ENCODE peak calls at places on chromosomes 6 and 20, in ten cellular contexts. One of them, this sample, is unnamed.

GRCh38 chr20:10653593-10654288 is 20.1 kb downstream of the JAG1 start:
- DNase-seq in GF-D8: no peak
- DNase-seq in stimulated activated CD4-positive, alpha-beta T cell treated with anti-CD3 and anti-CD28 coated beads, Interleukin-2, amount 100 ng/mL, for 48 hours: no peak
- DNase-seq in DMS153: no peak
- DNase-seq in stimulated activated naive B cell treated with anti-CD40 and anti-IgM and Interleukin-4, amounts not matched to agents 10 μg/mL and 1 μg/mL and 100 μg/mL, for 72 hours: no peak
- DNase-seq in upper lobe of right lung: no peak
- DNase-seq in left cardiac atrium: peak
- DNase-seq in effector memory CD4-positive, alpha-beta T cell: no peak
- DNase-seq in AG08396: peak
- DNase-seq in stimulated activated CD8-positive, alpha-beta memory T cell treated with anti-CD3 and anti-CD28 coated beads, Interleukin-15, amount 100 ng/mL, for 4 hours: no peak
- DNase-seq in this sample: no peak

GRCh38 chr6:144294016-144294415 is 8.9 kb downstream of the UTRN start:
- DNase-seq in left cardiac atrium: no peak
- DNase-seq in upper lobe of right lung: no peak
- DNase-seq in DMS153: no peak
- DNase-seq in effector memory CD4-positive, alpha-beta T cell: no peak
- DNase-seq in stimulated activated CD4-positive, alpha-beta T cell treated with anti-CD3 and anti-CD28 coated beads, Interleukin-2, amount 100 ng/mL, for 48 hours: no peak
- DNase-seq in stimulated activated naive B cell treated with anti-CD40 and anti-IgM and Interleukin-4, amounts not matched to agents 10 μg/mL and 1 μg/mL and 100 μg/mL, for 72 hours: no peak
- DNase-seq in stimulated activated CD8-positive, alpha-beta memory T cell treated with anti-CD3 and anti-CD28 coated beads, Interleukin-15, amount 100 ng/mL, for 4 hours: no peak
- DNase-seq in GF-D8: no peak
- DNase-seq in AG08396: peak
- DNase-seq in this sample: no peak

GRCh38 chr6:4759997-4760396 is 16.2 kb upstream of the CDYL start:
- DNase-seq in stimulated activated CD8-positive, alpha-beta memory T cell treated with anti-CD3 and anti-CD28 coated beads, Interleukin-15, amount 100 ng/mL, for 4 hours: no peak
- DNase-seq in stimulated activated CD4-positive, alpha-beta T cell treated with anti-CD3 and anti-CD28 coated beads, Interleukin-2, amount 100 ng/mL, for 48 hours: no peak
- DNase-seq in AG08396: no peak
- DNase-seq in GF-D8: no peak
- DNase-seq in stimulated activated naive B cell treated with anti-CD40 and anti-IgM and Interleukin-4, amounts not matched to agents 10 μg/mL and 1 μg/mL and 100 μg/mL, for 72 hours: no peak
- DNase-seq in left cardiac atrium: no peak
- DNase-seq in effector memory CD4-positive, alpha-beta T cell: no peak
- DNase-seq in upper lobe of right lung: no peak
- DNase-seq in DMS153: no peak
- DNase-seq in this sample: no peak

GRCh38 chr20:9068232-9068781 is 580 bp upstream of the PLCB4 start:
- DNase-seq in stimulated activated naive B cell treated with anti-CD40 and anti-IgM and Interleukin-4, amounts not matched to agents 10 μg/mL and 1 μg/mL and 100 μg/mL, for 72 hours: no peak
- DNase-seq in GF-D8: no peak
- DNase-seq in effector memory CD4-positive, alpha-beta T cell: no peak
- DNase-seq in stimulated activated CD4-positive, alpha-beta T cell treated with anti-CD3 and anti-CD28 coated beads, Interleukin-2, amount 100 ng/mL, for 48 hours: no peak
- DNase-seq in AG08396: peak
- DNase-seq in DMS153: peak
- DNase-seq in left cardiac atrium: peak
- DNase-seq in stimulated activated CD8-positive, alpha-beta memory T cell treated with anti-CD3 and anti-CD28 coated beads, Interleukin-15, amount 100 ng/mL, for 4 hours: no peak
- DNase-seq in upper lobe of right lung: peak
- DNase-seq in this sample: no peak

GRCh38 chr20:11267131-11267761 is 593.4 kb upstream of the JAG1 start:
- DNase-seq in AG08396: peak
- DNase-seq in DMS153: peak
- DNase-seq in stimulated activated naive B cell treated with anti-CD40 and anti-IgM and Interleukin-4, amounts not matched to agents 10 μg/mL and 1 μg/mL and 100 μg/mL, for 72 hours: no peak
- DNase-seq in upper lobe of right lung: no peak
- DNase-seq in stimulated activated CD4-positive, alpha-beta T cell treated with anti-CD3 and anti-CD28 coated beads, Interleukin-2, amount 100 ng/mL, for 48 hours: no peak
- DNase-seq in stimulated activated CD8-positive, alpha-beta memory T cell treated with anti-CD3 and anti-CD28 coated beads, Interleukin-15, amount 100 ng/mL, for 4 hours: no peak
- DNase-seq in GF-D8: no peak
- DNase-seq in effector memory CD4-positive, alpha-beta T cell: no peak
- DNase-seq in left cardiac atrium: peak
- DNase-seq in this sample: no peak

GRCh38 chr6:131275273-131275672 is 140.0 kb downstream of the AKAP7 start:
- DNase-seq in stimulated activated CD4-positive, alpha-beta T cell treated with anti-CD3 and anti-CD28 coated beads, Interleukin-2, amount 100 ng/mL, for 48 hours: no peak
- DNase-seq in stimulated activated CD8-positive, alpha-beta memory T cell treated with anti-CD3 and anti-CD28 coated beads, Interleukin-15, amount 100 ng/mL, for 4 hours: no peak
- DNase-seq in GF-D8: no peak
- DNase-seq in upper lobe of right lung: no peak
- DNase-seq in effector memory CD4-positive, alpha-beta T cell: no peak
- DNase-seq in AG08396: no peak
- DNase-seq in left cardiac atrium: no peak
- DNase-seq in DMS153: no peak
- DNase-seq in stimulated activated naive B cell treated with anti-CD40 and anti-IgM and Interleukin-4, amounts not matched to agents 10 μg/mL and 1 μg/mL and 100 μg/mL, for 72 hours: no peak
- DNase-seq in this sample: no peak

GRCh38 chr6:3844097-3844463 is 5.1 kb upstream of the FAM50B start:
- DNase-seq in stimulated activated CD4-positive, alpha-beta T cell treated with anti-CD3 and anti-CD28 coated beads, Interleukin-2, amount 100 ng/mL, for 48 hours: no peak
- DNase-seq in DMS153: no peak
- DNase-seq in left cardiac atrium: no peak
- DNase-seq in upper lobe of right lung: no peak
- DNase-seq in stimulated activated CD8-positive, alpha-beta memory T cell treated with anti-CD3 and anti-CD28 coated beads, Interleukin-15, amount 100 ng/mL, for 4 hours: no peak
- DNase-seq in effector memory CD4-positive, alpha-beta T cell: no peak
- DNase-seq in AG08396: peak
- DNase-seq in stimulated activated naive B cell treated with anti-CD40 and anti-IgM and Interleukin-4, amounts not matched to agents 10 μg/mL and 1 μg/mL and 100 μg/mL, for 72 hours: no peak
- DNase-seq in GF-D8: no peak
- DNase-seq in this sample: no peak

GRCh38 chr6:46652232-46652602 is 401 bp downstream of the CYP39A1 start:
- DNase-seq in stimulated activated naive B cell treated with anti-CD40 and anti-IgM and Interleukin-4, amounts not matched to agents 10 μg/mL and 1 μg/mL and 100 μg/mL, for 72 hours: no peak
- DNase-seq in upper lobe of right lung: no peak
- DNase-seq in effector memory CD4-positive, alpha-beta T cell: no peak
- DNase-seq in DMS153: no peak
- DNase-seq in AG08396: no peak
- DNase-seq in stimulated activated CD4-positive, alpha-beta T cell treated with anti-CD3 and anti-CD28 coated beads, Interleukin-2, amount 100 ng/mL, for 48 hours: no peak
- DNase-seq in GF-D8: no peak
- DNase-seq in stimulated activated CD8-positive, alpha-beta memory T cell treated with anti-CD3 and anti-CD28 coated beads, Interleukin-15, amount 100 ng/mL, for 4 hours: no peak
- DNase-seq in left cardiac atrium: no peak
- DNase-seq in this sample: no peak

GRCh38 chr20:63472862-63473390 is 471 bp upstream of the KCNQ2 start:
- DNase-seq in upper lobe of right lung: no peak
- DNase-seq in stimulated activated naive B cell treated with anti-CD40 and anti-IgM and Interleukin-4, amounts not matched to agents 10 μg/mL and 1 μg/mL and 100 μg/mL, for 72 hours: no peak
- DNase-seq in GF-D8: no peak
- DNase-seq in stimulated activated CD8-positive, alpha-beta memory T cell treated with anti-CD3 and anti-CD28 coated beads, Interleukin-15, amount 100 ng/mL, for 4 hours: no peak
- DNase-seq in effector memory CD4-positive, alpha-beta T cell: no peak
- DNase-seq in DMS153: no peak
- DNase-seq in left cardiac atrium: no peak
- DNase-seq in stimulated activated CD4-positive, alpha-beta T cell treated with anti-CD3 and anti-CD28 coated beads, Interleukin-2, amount 100 ng/mL, for 48 hours: no peak
- DNase-seq in AG08396: no peak
- DNase-seq in this sample: no peak

GRCh38 chr6:157453978-157454377 is 73.0 kb downstream of the ZDHHC14 start:
- DNase-seq in stimulated activated CD4-positive, alpha-beta T cell treated with anti-CD3 and anti-CD28 coated beads, Interleukin-2, amount 100 ng/mL, for 48 hours: no peak
- DNase-seq in stimulated activated naive B cell treated with anti-CD40 and anti-IgM and Interleukin-4, amounts not matched to agents 10 μg/mL and 1 μg/mL and 100 μg/mL, for 72 hours: no peak
- DNase-seq in GF-D8: no peak
- DNase-seq in left cardiac atrium: no peak
- DNase-seq in stimulated activated CD8-positive, alpha-beta memory T cell treated with anti-CD3 and anti-CD28 coated beads, Interleukin-15, amount 100 ng/mL, for 4 hours: no peak
- DNase-seq in upper lobe of right lung: no peak
- DNase-seq in AG08396: no peak
- DNase-seq in DMS153: no peak
- DNase-seq in effector memory CD4-positive, alpha-beta T cell: no peak
- DNase-seq in this sample: no peak

GRCh38 chr6:85192186-85192585 is 257.7 kb upstream of the NT5E start:
- DNase-seq in left cardiac atrium: no peak
- DNase-seq in effector memory CD4-positive, alpha-beta T cell: no peak
- DNase-seq in AG08396: no peak
- DNase-seq in stimulated activated naive B cell treated with anti-CD40 and anti-IgM and Interleukin-4, amounts not matched to agents 10 μg/mL and 1 μg/mL and 100 μg/mL, for 72 hours: no peak
- DNase-seq in DMS153: no peak
- DNase-seq in upper lobe of right lung: no peak
- DNase-seq in stimulated activated CD8-positive, alpha-beta memory T cell treated with anti-CD3 and anti-CD28 coated beads, Interleukin-15, amount 100 ng/mL, for 4 hours: no peak
- DNase-seq in GF-D8: no peak
- DNase-seq in stimulated activated CD4-positive, alpha-beta T cell treated with anti-CD3 and anti-CD28 coated beads, Interleukin-2, amount 100 ng/mL, for 48 hours: no peak
- DNase-seq in this sample: no peak

GRCh38 chr6:68046302-68046701 is 588.8 kb upstream of the ADGRB3 start:
- DNase-seq in stimulated activated CD4-positive, alpha-beta T cell treated with anti-CD3 and anti-CD28 coated beads, Interleukin-2, amount 100 ng/mL, for 48 hours: no peak
- DNase-seq in AG08396: no peak
- DNase-seq in upper lobe of right lung: no peak
- DNase-seq in stimulated activated CD8-positive, alpha-beta memory T cell treated with anti-CD3 and anti-CD28 coated beads, Interleukin-15, amount 100 ng/mL, for 4 hours: no peak
- DNase-seq in DMS153: no peak
- DNase-seq in left cardiac atrium: no peak
- DNase-seq in GF-D8: no peak
- DNase-seq in effector memory CD4-positive, alpha-beta T cell: no peak
- DNase-seq in stimulated activated naive B cell treated with anti-CD40 and anti-IgM and Interleukin-4, amounts not matched to agents 10 μg/mL and 1 μg/mL and 100 μg/mL, for 72 hours: no peak
- DNase-seq in this sample: no peak

GRCh38 chr6:113936093-113936934 is 34.6 kb downstream of the HDAC2 start:
- DNase-seq in DMS153: peak
- DNase-seq in upper lobe of right lung: no peak
- DNase-seq in left cardiac atrium: no peak
- DNase-seq in AG08396: peak
- DNase-seq in effector memory CD4-positive, alpha-beta T cell: no peak
- DNase-seq in GF-D8: no peak
- DNase-seq in stimulated activated CD4-positive, alpha-beta T cell treated with anti-CD3 and anti-CD28 coated beads, Interleukin-2, amount 100 ng/mL, for 48 hours: no peak
- DNase-seq in stimulated activated naive B cell treated with anti-CD40 and anti-IgM and Interleukin-4, amounts not matched to agents 10 μg/mL and 1 μg/mL and 100 μg/mL, for 72 hours: no peak
- DNase-seq in stimulated activated CD8-positive, alpha-beta memory T cell treated with anti-CD3 and anti-CD28 coated beads, Interleukin-15, amount 100 ng/mL, for 4 hours: no peak
- DNase-seq in this sample: peak

GRCh38 chr20:10671850-10672578 is 1.8 kb downstream of the JAG1 start:
- DNase-seq in DMS153: no peak
- DNase-seq in GF-D8: peak
- DNase-seq in AG08396: peak
- DNase-seq in upper lobe of right lung: peak
- DNase-seq in effector memory CD4-positive, alpha-beta T cell: no peak
- DNase-seq in stimulated activated naive B cell treated with anti-CD40 and anti-IgM and Interleukin-4, amounts not matched to agents 10 μg/mL and 1 μg/mL and 100 μg/mL, for 72 hours: no peak
- DNase-seq in left cardiac atrium: peak
- DNase-seq in stimulated activated CD4-positive, alpha-beta T cell treated with anti-CD3 and anti-CD28 coated beads, Interleukin-2, amount 100 ng/mL, for 48 hours: no peak
- DNase-seq in stimulated activated CD8-positive, alpha-beta memory T cell treated with anti-CD3 and anti-CD28 coated beads, Interleukin-15, amount 100 ng/mL, for 4 hours: no peak
- DNase-seq in this sample: no peak

GRCh38 chr20:51961964-51962761 is 159.8 kb upstream of the SALL4 start:
- DNase-seq in AG08396: no peak
- DNase-seq in stimulated activated naive B cell treated with anti-CD40 and anti-IgM and Interleukin-4, amounts not matched to agents 10 μg/mL and 1 μg/mL and 100 μg/mL, for 72 hours: no peak
- DNase-seq in DMS153: no peak
- DNase-seq in GF-D8: no peak
- DNase-seq in stimulated activated CD4-positive, alpha-beta T cell treated with anti-CD3 and anti-CD28 coated beads, Interleukin-2, amount 100 ng/mL, for 48 hours: no peak
- DNase-seq in stimulated activated CD8-positive, alpha-beta memory T cell treated with anti-CD3 and anti-CD28 coated beads, Interleukin-15, amount 100 ng/mL, for 4 hours: no peak
- DNase-seq in effector memory CD4-positive, alpha-beta T cell: no peak
- DNase-seq in left cardiac atrium: no peak
- DNase-seq in upper lobe of right lung: no peak
- DNase-seq in this sample: no peak

GRCh38 chr6:34243131-34243771 is 5.6 kb downstream of the SMIM29 start:
- DNase-seq in effector memory CD4-positive, alpha-beta T cell: no peak
- DNase-seq in stimulated activated CD4-positive, alpha-beta T cell treated with anti-CD3 and anti-CD28 coated beads, Interleukin-2, amount 100 ng/mL, for 48 hours: no peak
- DNase-seq in DMS153: no peak
- DNase-seq in AG08396: no peak
- DNase-seq in GF-D8: no peak
- DNase-seq in left cardiac atrium: no peak
- DNase-seq in upper lobe of right lung: peak
- DNase-seq in stimulated activated naive B cell treated with anti-CD40 and anti-IgM and Interleukin-4, amounts not matched to agents 10 μg/mL and 1 μg/mL and 100 μg/mL, for 72 hours: no peak
- DNase-seq in stimulated activated CD8-positive, alpha-beta memory T cell treated with anti-CD3 and anti-CD28 coated beads, Interleukin-15, amount 100 ng/mL, for 4 hours: no peak
- DNase-seq in this sample: no peak

This sample was measured in HL-60.